ENCODE peak calls at places on chromosomes 2 and 18, in ten cellular contexts. One of them, this sample, is unnamed.

GRCh38 chr2:143435112-143435511 is 305.9 kb downstream of the ARHGAP15 start:
- DNase-seq in iPS DF 6.9: no peak
- DNase-seq in left ventricle myocardium inferior: no peak
- DNase-seq in tibial nerve: no peak
- DNase-seq in neuronal stem cell: no peak
- DNase-seq in CD4-positive, alpha-beta memory T cell: no peak
- DNase-seq in OCI-LY7: no peak
- DNase-seq in cardiac muscle cell: no peak
- DNase-seq in Panc1: no peak
- DNase-seq in thoracic aorta: no peak
- DNase-seq in this sample: no peak

GRCh38 chr18:34709631-34710429 is at the start of gene DTNA:
- DNase-seq in neuronal stem cell: peak; percentile 63
- DNase-seq in OCI-LY7: no peak
- DNase-seq in iPS DF 6.9: no peak
- DNase-seq in left ventricle myocardium inferior: no peak
- DNase-seq in tibial nerve: no peak
- DNase-seq in CD4-positive, alpha-beta memory T cell: no peak
- DNase-seq in Panc1: no peak
- DNase-seq in thoracic aorta: peak; percentile 31
- DNase-seq in cardiac muscle cell: peak; percentile 32
- DNase-seq in this sample: no peak

GRCh38 chr2:206480161-206480560 is 36.8 kb downstream of the ADAM23 start:
- DNase-seq in iPS DF 6.9: no peak
- DNase-seq in neuronal stem cell: no peak
- DNase-seq in Panc1: no peak
- DNase-seq in OCI-LY7: no peak
- DNase-seq in tibial nerve: no peak
- DNase-seq in thoracic aorta: no peak
- DNase-seq in CD4-positive, alpha-beta memory T cell: no peak
- DNase-seq in left ventricle myocardium inferior: no peak
- DNase-seq in cardiac muscle cell: peak; percentile 13
- DNase-seq in this sample: no peak

GRCh38 chr2:108314586-108315296 is 26.0 kb downstream of the SULT1C2 start:
- DNase-seq in cardiac muscle cell: peak; percentile 7
- DNase-seq in thoracic aorta: no peak
- DNase-seq in tibial nerve: no peak
- DNase-seq in CD4-positive, alpha-beta memory T cell: no peak
- DNase-seq in neuronal stem cell: no peak
- DNase-seq in left ventricle myocardium inferior: no peak
- DNase-seq in OCI-LY7: no peak
- DNase-seq in iPS DF 6.9: no peak
- DNase-seq in Panc1: no peak
- DNase-seq in this sample: no peak

GRCh38 chr2:202726070-202726469 is 91.3 kb downstream of the FAM117B start:
- DNase-seq in neuronal stem cell: no peak
- DNase-seq in cardiac muscle cell: no peak
- DNase-seq in left ventricle myocardium inferior: no peak
- DNase-seq in thoracic aorta: no peak
- DNase-seq in tibial nerve: no peak
- DNase-seq in CD4-positive, alpha-beta memory T cell: no peak
- DNase-seq in Panc1: no peak
- DNase-seq in OCI-LY7: no peak
- DNase-seq in iPS DF 6.9: no peak
- DNase-seq in this sample: no peak

GRCh38 chr2:169828141-169828811 is 1.0 kb downstream of the UBR3 start:
- DNase-seq in tibial nerve: no peak
- DNase-seq in neuronal stem cell: peak; percentile 56
- DNase-seq in CD4-positive, alpha-beta memory T cell: peak; percentile 37
- DNase-seq in iPS DF 6.9: no peak
- DNase-seq in Panc1: no peak
- DNase-seq in cardiac muscle cell: peak; percentile 89
- DNase-seq in OCI-LY7: peak; percentile 56
- DNase-seq in thoracic aorta: no peak
- DNase-seq in left ventricle myocardium inferior: peak; percentile 48
- DNase-seq in this sample: peak; percentile 52

GRCh38 chr18:8980496-8981402 is 121.8 kb upstream of the NDUFV2 start:
- DNase-seq in Panc1: no peak
- DNase-seq in cardiac muscle cell: no peak
- DNase-seq in OCI-LY7: no peak
- DNase-seq in thoracic aorta: no peak
- DNase-seq in left ventricle myocardium inferior: no peak
- DNase-seq in neuronal stem cell: peak; percentile 35
- DNase-seq in CD4-positive, alpha-beta memory T cell: no peak
- DNase-seq in tibial nerve: no peak
- DNase-seq in iPS DF 6.9: no peak
- DNase-seq in this sample: no peak

GRCh38 chr2:191151315-191151698 is 513 bp upstream of the STAT4 start:
- DNase-seq in tibial nerve: no peak
- DNase-seq in left ventricle myocardium inferior: no peak
- DNase-seq in cardiac muscle cell: no peak
- DNase-seq in OCI-LY7: no peak
- DNase-seq in neuronal stem cell: no peak
- DNase-seq in iPS DF 6.9: no peak
- DNase-seq in CD4-positive, alpha-beta memory T cell: no peak
- DNase-seq in thoracic aorta: no peak
- DNase-seq in Panc1: no peak
- DNase-seq in this sample: no peak

DNA sequence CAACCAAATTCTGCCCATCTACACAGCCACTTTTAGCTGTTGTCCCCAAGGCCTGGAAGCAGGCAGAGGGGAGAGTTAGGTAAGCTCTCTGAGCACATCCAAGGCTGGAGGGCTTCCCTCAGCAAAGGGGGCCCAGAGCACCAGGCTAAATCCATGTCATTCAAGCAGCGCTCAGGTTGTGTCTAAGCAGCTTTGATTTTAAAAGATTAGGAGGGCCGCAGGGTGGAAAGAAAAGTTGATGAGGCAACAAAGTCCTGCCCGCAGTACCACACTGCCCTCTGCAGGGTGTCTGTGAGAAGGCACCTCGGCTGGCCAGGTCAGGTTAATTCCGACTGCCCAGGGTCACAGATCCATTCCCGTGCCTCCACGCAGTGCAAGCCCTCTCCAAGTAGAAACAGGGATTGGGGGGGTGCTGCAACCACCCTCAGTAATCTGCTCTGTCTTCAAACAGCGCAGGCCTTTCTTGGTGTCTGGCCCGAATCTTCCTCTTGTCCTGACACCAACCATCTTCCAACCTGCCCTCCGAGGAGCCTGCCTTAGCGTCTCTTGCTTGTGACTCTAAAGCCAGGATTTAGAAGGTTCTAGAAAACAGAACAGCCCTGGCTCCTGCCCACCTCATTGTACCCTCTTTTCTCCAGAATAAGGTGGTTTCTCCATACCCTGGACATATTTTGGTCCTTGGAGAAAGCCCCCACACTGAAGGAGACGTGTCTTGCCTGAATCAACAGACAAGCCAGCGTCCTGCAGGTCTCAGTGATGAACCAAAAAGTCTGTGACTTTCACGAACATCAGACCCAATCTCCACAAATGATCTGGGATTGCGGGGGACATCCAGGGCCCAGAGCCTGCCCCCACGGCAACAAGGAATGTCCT is 289.2 kb downstream of the TNS1 start:
- DNase-seq in iPS DF 6.9: peak; percentile 67
- DNase-seq in tibial nerve: peak; percentile 72
- DNase-seq in left ventricle myocardium inferior: peak; percentile 81
- DNase-seq in thoracic aorta: peak; percentile 33
- DNase-seq in Panc1: peak; percentile 54
- DNase-seq in CD4-positive, alpha-beta memory T cell: peak; percentile 57
- DNase-seq in cardiac muscle cell: peak; percentile 75
- DNase-seq in OCI-LY7: peak; percentile 36
- DNase-seq in neuronal stem cell: peak; percentile 79
- DNase-seq in this sample: peak; percentile 77
- H3K27ac ChIP-seq in iPS DF 6.9: no peak overlapping the region
- H3K27ac ChIP-seq in tibial nerve: peak overlapping the region; percentile 91
- H3K27ac ChIP-seq in left ventricle myocardium inferior: peak overlapping the region; percentile 74
- H3K27ac ChIP-seq in thoracic aorta: peak overlapping the region; percentile 71
- H3K27ac ChIP-seq in Panc1: no peak overlapping the region
- H3K27ac ChIP-seq in CD4-positive, alpha-beta memory T cell: no peak overlapping the region
- H3K27ac ChIP-seq in cardiac muscle cell: no peak overlapping the region
- H3K27ac ChIP-seq in OCI-LY7: no peak overlapping the region
- H3K27ac ChIP-seq in neuronal stem cell: peak overlapping the region; percentile 49
- H3K27ac ChIP-seq in this sample: peak overlapping the region; percentile 49

GRCh38 chr18:25896956-25897355 is 193.5 kb downstream of the SS18 start:
- DNase-seq in left ventricle myocardium inferior: no peak
- DNase-seq in OCI-LY7: no peak
- DNase-seq in Panc1: no peak
- DNase-seq in thoracic aorta: no peak
- DNase-seq in tibial nerve: no peak
- DNase-seq in neuronal stem cell: no peak
- DNase-seq in cardiac muscle cell: no peak
- DNase-seq in CD4-positive, alpha-beta memory T cell: no peak
- DNase-seq in iPS DF 6.9: no peak
- DNase-seq in this sample: no peak
- H3K36me3 ChIP-seq in left ventricle myocardium inferior: no peaks in the 10 kb centered on the region
- H3K36me3 ChIP-seq in OCI-LY7: no peaks in the 10 kb centered on the region
- H3K36me3 ChIP-seq in Panc1: no peaks in the 10 kb centered on the region
- H3K36me3 ChIP-seq in thoracic aorta: no peaks in the 10 kb centered on the region
- H3K36me3 ChIP-seq in tibial nerve: no peaks in the 10 kb centered on the region
- H3K36me3 ChIP-seq in neuronal stem cell: no peaks in the 10 kb centered on the region
- H3K36me3 ChIP-seq in cardiac muscle cell: no peaks in the 10 kb centered on the region
- H3K36me3 ChIP-seq in CD4-positive, alpha-beta memory T cell: no peaks in the 10 kb centered on the region
- H3K36me3 ChIP-seq in iPS DF 6.9: no peaks in the 10 kb centered on the region
- H3K36me3 ChIP-seq in this sample: no peaks in the 10 kb centered on the region

GRCh38 chr2:213233438-213234330 is 50.6 kb upstream of the SPAG16 start:
- DNase-seq in OCI-LY7: peak; percentile 33
- DNase-seq in cardiac muscle cell: no peak
- DNase-seq in Panc1: no peak
- DNase-seq in tibial nerve: no peak
- DNase-seq in thoracic aorta: no peak
- DNase-seq in iPS DF 6.9: no peak
- DNase-seq in CD4-positive, alpha-beta memory T cell: no peak
- DNase-seq in neuronal stem cell: no peak
- DNase-seq in left ventricle myocardium inferior: no peak
- DNase-seq in this sample: no peak
- H3K27ac ChIP-seq in OCI-LY7: peak overlapping the region; percentile 97
- H3K27ac ChIP-seq in cardiac muscle cell: no peak overlapping the region
- H3K27ac ChIP-seq in Panc1: no peak overlapping the region
- H3K27ac ChIP-seq in tibial nerve: no peak overlapping the region
- H3K27ac ChIP-seq in thoracic aorta: no peak overlapping the region
- H3K27ac ChIP-seq in iPS DF 6.9: no peak overlapping the region
- H3K27ac ChIP-seq in CD4-positive, alpha-beta memory T cell: no peak overlapping the region
- H3K27ac ChIP-seq in neuronal stem cell: peak overlapping the region; percentile 91
- H3K27ac ChIP-seq in left ventricle myocardium inferior: no peak overlapping the region
- H3K27ac ChIP-seq in this sample: no peak overlapping the region

DNA sequence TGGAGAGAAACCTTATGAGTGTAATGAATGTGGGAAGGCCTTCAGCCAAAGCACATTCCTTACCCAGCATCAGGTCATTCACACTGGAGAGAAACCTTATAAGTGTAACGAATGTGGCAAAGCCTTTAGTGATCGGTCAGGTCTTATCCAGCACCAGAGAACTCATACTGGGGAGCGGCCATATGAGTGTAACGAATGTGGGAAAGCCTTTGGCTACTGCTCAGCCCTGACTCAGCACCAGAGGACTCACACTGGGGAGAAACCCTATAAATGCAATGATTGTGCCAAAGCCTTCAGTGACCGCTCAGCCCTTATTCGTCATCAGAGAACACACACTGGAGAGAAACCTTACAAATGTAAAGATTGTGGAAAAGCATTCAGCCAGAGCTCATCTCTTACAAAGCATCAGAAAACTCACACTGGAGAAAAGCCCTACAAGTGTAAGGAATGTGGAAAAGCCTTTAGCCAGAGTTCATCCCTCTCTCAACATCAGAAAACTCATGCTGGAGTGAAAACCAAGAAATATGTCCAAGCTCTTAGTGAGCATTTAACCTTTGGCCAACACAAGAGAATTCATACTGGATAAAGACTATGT is 7.8 kb downstream of the ZNF892 start:
- DNase-seq in thoracic aorta: no peak
- DNase-seq in CD4-positive, alpha-beta memory T cell: no peak
- DNase-seq in neuronal stem cell: no peak
- DNase-seq in tibial nerve: no peak
- DNase-seq in OCI-LY7: no peak
- DNase-seq in cardiac muscle cell: no peak
- DNase-seq in left ventricle myocardium inferior: no peak
- DNase-seq in Panc1: no peak
- DNase-seq in iPS DF 6.9: no peak
- DNase-seq in this sample: no peak
- H3K36me3 ChIP-seq in thoracic aorta: peaks cover 82% of the 10 kb centered on the region
- H3K36me3 ChIP-seq in CD4-positive, alpha-beta memory T cell: peaks cover 9% of the 10 kb centered on the region
- H3K36me3 ChIP-seq in neuronal stem cell: peaks cover 40% of the 10 kb centered on the region
- H3K36me3 ChIP-seq in tibial nerve: peaks cover 5% of the 10 kb centered on the region
- H3K36me3 ChIP-seq in OCI-LY7: peaks cover 43% of the 10 kb centered on the region
- H3K36me3 ChIP-seq in cardiac muscle cell: peaks cover 29% of the 10 kb centered on the region
- H3K36me3 ChIP-seq in left ventricle myocardium inferior: peaks cover 100% of the 10 kb centered on the region
- H3K36me3 ChIP-seq in Panc1: peaks cover 6% of the 10 kb centered on the region
- H3K36me3 ChIP-seq in iPS DF 6.9: peaks cover 11% of the 10 kb centered on the region
- H3K36me3 ChIP-seq in this sample: peaks cover 100% of the 10 kb centered on the region

GRCh38 chr18:57982372-57983021 is 61.5 kb upstream of the NEDD4L start:
- DNase-seq in Panc1: no peak
- DNase-seq in left ventricle myocardium inferior: no peak
- DNase-seq in tibial nerve: no peak
- DNase-seq in CD4-positive, alpha-beta memory T cell: no peak
- DNase-seq in cardiac muscle cell: no peak
- DNase-seq in iPS DF 6.9: no peak
- DNase-seq in thoracic aorta: no peak
- DNase-seq in neuronal stem cell: no peak
- DNase-seq in OCI-LY7: no peak
- DNase-seq in this sample: no peak

GRCh38 chr18:57983472-57983871 is 60.6 kb upstream of the NEDD4L start:
- DNase-seq in CD4-positive, alpha-beta memory T cell: no peak
- DNase-seq in OCI-LY7: no peak
- DNase-seq in iPS DF 6.9: no peak
- DNase-seq in cardiac muscle cell: no peak
- DNase-seq in tibial nerve: no peak
- DNase-seq in left ventricle myocardium inferior: no peak
- DNase-seq in thoracic aorta: no peak
- DNase-seq in neuronal stem cell: no peak
- DNase-seq in Panc1: no peak
- DNase-seq in this sample: no peak

GRCh38 chr18:57981629-57982028 is 62.4 kb upstream of the NEDD4L start:
- DNase-seq in cardiac muscle cell: no peak
- DNase-seq in thoracic aorta: no peak
- DNase-seq in iPS DF 6.9: no peak
- DNase-seq in tibial nerve: no peak
- DNase-seq in neuronal stem cell: no peak
- DNase-seq in left ventricle myocardium inferior: no peak
- DNase-seq in Panc1: no peak
- DNase-seq in OCI-LY7: no peak
- DNase-seq in CD4-positive, alpha-beta memory T cell: no peak
- DNase-seq in this sample: no peak

GRCh38 chr18:57984490-57985109 is 59.4 kb upstream of the NEDD4L start:
- DNase-seq in OCI-LY7: no peak
- DNase-seq in left ventricle myocardium inferior: no peak
- DNase-seq in cardiac muscle cell: no peak
- DNase-seq in CD4-positive, alpha-beta memory T cell: no peak
- DNase-seq in Panc1: no peak
- DNase-seq in thoracic aorta: no peak
- DNase-seq in iPS DF 6.9: no peak
- DNase-seq in tibial nerve: no peak
- DNase-seq in neuronal stem cell: no peak
- DNase-seq in this sample: no peak

DNA sequence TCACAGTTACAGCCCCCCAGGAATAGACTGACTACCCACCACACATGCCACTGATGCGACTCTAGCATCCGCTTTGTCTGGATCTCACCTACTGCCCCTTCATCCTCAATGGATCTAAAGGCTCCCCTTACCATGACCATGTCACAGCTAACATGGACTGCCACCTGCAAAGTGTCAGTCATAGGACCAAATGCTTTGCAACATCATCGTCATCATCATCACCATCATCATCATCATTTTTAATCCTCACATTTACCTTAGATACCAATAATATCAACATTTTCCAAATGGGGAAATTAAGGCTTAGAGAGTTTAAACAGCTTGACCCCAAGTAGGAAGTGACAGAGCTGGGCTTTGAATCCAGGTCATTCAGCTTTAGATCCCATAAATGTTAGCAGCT is 60.1 kb upstream of the NEDD4L start:
- DNase-seq in thoracic aorta: no peak
- DNase-seq in OCI-LY7: no peak
- DNase-seq in Panc1: no peak
- DNase-seq in CD4-positive, alpha-beta memory T cell: no peak
- DNase-seq in iPS DF 6.9: no peak
- DNase-seq in cardiac muscle cell: no peak
- DNase-seq in left ventricle myocardium inferior: no peak
- DNase-seq in tibial nerve: no peak
- DNase-seq in neuronal stem cell: no peak
- DNase-seq in this sample: no peak
- H3K27ac ChIP-seq in thoracic aorta: no peak overlapping the region
- H3K27ac ChIP-seq in OCI-LY7: no peak overlapping the region
- H3K27ac ChIP-seq in Panc1: no peak overlapping the region
- H3K27ac ChIP-seq in CD4-positive, alpha-beta memory T cell: no peak overlapping the region
- H3K27ac ChIP-seq in iPS DF 6.9: no peak overlapping the region
- H3K27ac ChIP-seq in cardiac muscle cell: no peak overlapping the region
- H3K27ac ChIP-seq in left ventricle myocardium inferior: no peak overlapping the region
- H3K27ac ChIP-seq in tibial nerve: no peak overlapping the region
- H3K27ac ChIP-seq in neuronal stem cell: no peak overlapping the region
- H3K27ac ChIP-seq in this sample: no peak overlapping the region